ENCODE peak calls at places on chromosomes 13 and 19, in nine cellular contexts. P is tibial nerve; A is small intestine; N is adrenal gland; U is IMR-90; G is heart left ventricle; Q is astrocyte of the spinal cord; T is WERI-Rb-1; R is CD8-positive, alpha-beta memory T cell. F is an unnamed sample.

GRCh38 chr19:18219911-18220631 is 6.2 kb downstream of the PDE4C start:
- DNase-seq in P (no peak), A (no peak), N (no peak), U (peak; percentile 33), G (no peak), Q (no peak), T (no peak), R (no peak), F (no peak)

GRCh38 chr13:29523199-29523931 is 72.1 kb downstream of the SLC7A1 start:
- DNase-seq in P (peak; percentile 47), A (no peak), N (no peak), U (no peak), G (peak; percentile 36), Q (peak; percentile 82), T (no peak), R (no peak), F (no peak)

GRCh38 chr13:28493740-28494536 is 990 bp downstream of the FLT1 start:
- DNase-seq in P (no peak), A (no peak), N (no peak), U (no peak), G (no peak), Q (no peak), T (peak; percentile 41), R (no peak), F (no peak)

GRCh38 chr19:49593233-49594113 is 2.5 kb downstream of the PRR12 start:
- DNase-seq in P (peak; percentile 89), A (peak; percentile 95), N (peak; percentile 95), U (peak; percentile 89), G (peak; percentile 93), Q (peak; percentile 91), T (peak; percentile 94), R (peak; percentile 84), F (peak; percentile 76)

GRCh38 chr13:39913928-39914327 is 258.5 kb downstream of the COG6 start:
- DNase-seq in P (peak; percentile 18), A (no peak), N (no peak), U (no peak), G (no peak), Q (peak; percentile 37), T (no peak), R (no peak), F (peak; percentile 17)

GRCh38 chr19:48899781-48900476 is at the start of gene NUCB1:
- DNase-seq in P (peak; percentile 99), A (peak; percentile 100), N (peak; percentile 100), U (peak; percentile 97), G (peak; percentile 99), Q (peak; percentile 99), T (peak; percentile 99), R (peak; percentile 96), F (peak; percentile 82)

GRCh38 chr13:98452851-98453250 is 124.1 kb downstream of the STK24 start:
- DNase-seq in P (no peak), A (no peak), N (no peak), U (no peak), G (no peak), Q (no peak), T (no peak), R (no peak), F (no peak)

GRCh38 chr13:25743426-25743825 is 308.4 kb downstream of the SHISA2 start:
- DNase-seq in P (no peak), A (no peak), N (no peak), U (no peak), G (no peak), Q (no peak), T (no peak), R (no peak), F (no peak)

GRCh38 chr19:44002212-44002565 is 568 bp upstream of the ZNF230 start:
- DNase-seq in P (no peak), A (no peak), N (no peak), U (peak; percentile 11), G (no peak), Q (no peak), T (no peak), R (no peak), F (no peak)

GRCh38 chr13:113387396-113387795 is 23.5 kb upstream of the GRTP1 start:
- DNase-seq in P (no peak), A (peak; percentile 86), N (no peak), U (no peak), G (no peak), Q (no peak), T (no peak), R (no peak), F (no peak)

GRCh38 chr19:14073232-14073924 is 792 bp downstream of the MISP3 start:
- DNase-seq in P (no peak), A (peak; percentile 71), N (peak; percentile 80), U (peak; percentile 82), G (peak; percentile 82), Q (peak; percentile 76), T (peak; percentile 67), R (peak; percentile 80), F (peak; percentile 47)

GRCh38 chr13:35961461-35962220 is 169.5 kb downstream of the DCLK1 start:
- DNase-seq in P (no peak), A (no peak), N (no peak), U (peak; percentile 13), G (no peak), Q (no peak), T (no peak), R (no peak), F (no peak)

GRCh38 chr19:5308471-5309437 is 31.9 kb downstream of the PTPRS start:
- DNase-seq in P (peak; percentile 55), A (no peak), N (peak; percentile 50), U (peak; percentile 90), G (peak; percentile 48), Q (peak; percentile 93), T (no peak), R (no peak), F (no peak)

GRCh38 chr13:111319998-111320911 is at the start of gene TEX29:
- DNase-seq in P (no peak), A (no peak), N (no peak), U (no peak), G (no peak), Q (no peak), T (no peak), R (no peak), F (no peak)

GRCh38 chr19:47229674-47230121 is 1.3 kb downstream of the BBC3 start:
- DNase-seq in P (no peak), A (no peak), N (no peak), U (peak; percentile 37), G (no peak), Q (peak; percentile 31), T (no peak), R (no peak), F (no peak)

GRCh38 chr19:34793562-34793961 is 20.5 kb upstream of the ZNF599 start:
- DNase-seq in P (no peak), A (no peak), N (no peak), U (no peak), G (no peak), Q (no peak), T (no peak), R (no peak), F (no peak)

DNA sequence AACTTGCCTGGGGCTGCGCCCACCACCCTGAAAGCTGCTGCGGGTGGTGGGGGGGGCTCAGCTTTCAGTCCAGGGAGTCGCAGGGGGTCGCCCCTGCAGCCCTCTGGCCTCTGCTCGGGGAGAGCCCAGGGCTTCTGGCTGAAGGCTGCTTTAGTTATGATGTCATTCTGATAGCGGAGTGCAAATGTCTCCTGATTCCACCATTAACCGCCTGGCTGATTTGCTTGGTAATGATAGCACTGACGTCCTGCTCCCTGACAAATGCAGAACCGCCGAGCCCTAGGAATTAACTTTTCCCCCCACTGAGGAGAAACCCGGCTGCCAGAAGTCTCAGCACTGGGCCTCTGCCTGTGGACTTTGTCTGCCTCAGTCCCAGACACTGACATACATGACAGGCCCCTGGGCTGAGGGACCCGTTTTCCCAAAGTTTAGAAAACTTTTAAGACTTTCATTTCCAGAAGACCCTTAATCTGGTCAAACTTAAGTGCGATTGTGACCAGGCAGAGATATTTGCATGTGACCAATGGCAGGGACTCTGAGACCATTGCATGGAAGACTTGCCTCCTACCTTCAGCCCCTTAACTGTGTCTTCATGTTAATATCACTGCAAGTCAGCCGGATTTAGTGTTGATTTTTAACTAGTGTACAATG is 142.5 kb upstream of the ZNF536 start:
- DNase-seq in P (no peak), A (no peak), N (no peak), U (peak; percentile 4), G (no peak), Q (no peak), T (peak; percentile 30), R (no peak), F (no peak)
- H3K4me3 ChIP-seq in P (peak overlapping the region; percentile 40), A (no peak overlapping the region), N (no peak overlapping the region), U (no peak overlapping the region), G (peak overlapping the region; percentile 59), Q (no peak overlapping the region), T (no peak overlapping the region), R (no peak overlapping the region), F (no peak overlapping the region)

DNA sequence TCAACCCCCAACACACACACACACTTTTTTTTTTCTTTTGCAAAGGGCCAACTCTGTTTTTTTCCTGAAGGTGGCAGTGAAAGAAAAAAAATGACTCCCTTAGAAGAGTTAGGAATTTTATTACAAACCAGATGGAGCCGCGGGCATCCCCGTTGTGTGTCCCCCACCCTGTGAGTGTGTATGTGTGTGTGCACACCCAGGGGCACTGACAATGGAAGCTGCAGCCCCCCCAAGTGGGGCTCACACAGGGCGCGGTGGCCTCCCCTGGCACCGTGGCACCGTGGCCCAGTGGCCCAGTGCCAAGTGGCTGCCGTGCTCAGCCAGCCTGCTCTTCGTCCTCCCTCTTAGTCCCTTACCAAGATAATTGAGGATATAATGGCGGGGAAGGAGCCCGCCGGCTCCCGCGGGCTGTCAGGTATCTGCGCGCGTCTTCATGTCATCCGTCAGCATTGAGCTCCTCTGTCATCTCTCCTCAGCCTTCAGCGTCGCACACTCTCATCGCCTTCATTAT is 314.1 kb downstream of the ZNF536 start:
- DNase-seq in P (no peak), A (no peak), N (no peak), U (no peak), G (no peak), Q (peak; percentile 5), T (peak; percentile 36), R (no peak), F (no peak)
- H3K4me3 ChIP-seq in P (peak overlapping the region; percentile 29), A (no peak overlapping the region), N (no peak overlapping the region), U (no peak overlapping the region), G (no peak overlapping the region), Q (no peak overlapping the region), T (peak overlapping the region; percentile 41), R (no peak overlapping the region), F (no peak overlapping the region)

GRCh38 chr13:46685006-46685730 is 111.8 kb downstream of the ESD start:
- DNase-seq in P (no peak), A (no peak), N (no peak), U (no peak), G (no peak), Q (no peak), T (no peak), R (no peak), F (no peak)
- H3K4me3 ChIP-seq in P (no peak overlapping the region), A (no peak overlapping the region), N (no peak overlapping the region), U (no peak overlapping the region), G (no peak overlapping the region), Q (no peak overlapping the region), T (no peak overlapping the region), R (no peak overlapping the region), F (no peak overlapping the region)

DNA sequence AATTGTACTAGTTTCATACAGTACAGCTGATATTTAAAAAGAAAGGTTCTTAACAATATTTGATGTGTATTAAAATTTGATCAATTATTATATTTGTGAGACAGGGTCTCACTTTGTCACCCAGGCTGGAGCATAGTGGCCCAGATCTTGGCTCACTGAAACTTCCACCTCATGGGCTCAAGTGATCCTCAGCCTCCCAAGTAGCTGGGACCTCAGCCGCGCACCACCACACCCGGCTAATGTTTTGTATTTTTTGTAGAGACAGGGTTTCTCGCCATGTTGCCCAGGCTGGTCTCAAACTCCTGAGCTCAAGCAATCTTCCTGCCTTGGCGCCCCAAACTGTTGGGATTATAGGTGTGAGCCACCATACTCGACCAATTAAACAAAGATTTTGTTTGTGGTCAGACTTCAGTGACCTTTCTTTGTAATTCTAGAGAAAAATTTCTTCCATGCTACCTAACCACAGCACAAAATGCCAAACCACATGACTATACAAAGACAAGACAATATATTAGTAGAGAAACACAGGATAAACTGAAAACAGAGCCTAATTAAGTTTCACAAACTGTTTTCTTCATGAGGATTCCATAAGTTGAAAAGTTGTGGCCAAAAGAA is 59.6 kb downstream of the RBM26 start:
- DNase-seq in P (no peak), A (no peak), N (no peak), U (no peak), G (no peak), Q (peak; percentile 20), T (no peak), R (no peak), F (no peak)
- H3K4me3 ChIP-seq in P (no peak overlapping the region), A (no peak overlapping the region), N (no peak overlapping the region), U (no peak overlapping the region), G (no peak overlapping the region), Q (no peak overlapping the region), T (no peak overlapping the region), R (no peak overlapping the region), F (no peak overlapping the region)